ENCODE peak calls at places on chromosomes 1 and 21, in nine cellular contexts. N, D, T, F, A, U, G, L and S are unnamed samples.

GRCh38 chr21:28337319-28337718 is 655.4 kb downstream of the LTN1 start:
- DNase-seq in N (peak), F (no peak), A (peak), T (peak), U (peak), L (peak), G (peak), D (no peak), S (no peak)

GRCh38 chr1:39310015-39310414 is 105.5 kb downstream of the MACF1 start:
- DNase-seq in U (no peak), L (no peak), T (no peak), D (no peak), N (no peak), G (no peak), A (no peak), F (no peak), S (no peak)

GRCh38 chr1:52771384-52771783 is 45.1 kb downstream of the ZYG11B start:
- DNase-seq in L (no peak), A (no peak), U (no peak), G (no peak), N (no peak), T (no peak), F (no peak), D (no peak), S (no peak)

GRCh38 chr1:32195972-32196823 is 4.2 kb upstream of the CCDC28B start:
- DNase-seq in F (no peak), L (no peak), T (no peak), U (no peak), N (no peak), G (no peak), A (no peak), D (no peak), S (no peak)

GRCh38 chr1:2443285-2444137 is 31.1 kb upstream of the PEX10 start:
- DNase-seq in T (no peak), N (no peak), U (no peak), D (no peak), L (no peak), G (no peak), F (no peak), A (no peak), S (no peak)

GRCh38 chr1:86753700-86754099 is 49.3 kb downstream of the SH3GLB1 start:
- DNase-seq in F (no peak), D (peak), G (peak), T (no peak), U (no peak), L (peak), A (peak), N (no peak), S (no peak)

GRCh38 chr1:180280617-180281016 is 50.6 kb downstream of the LHX4 start:
- DNase-seq in D (no peak), F (no peak), G (no peak), U (no peak), T (no peak), N (no peak), L (no peak), A (no peak), S (no peak)

GRCh38 chr1:12760256-12760795 is 13.2 kb upstream of the PRAMEF12 start:
- DNase-seq in L (no peak), A (no peak), N (no peak), T (no peak), D (peak), U (no peak), F (no peak), G (no peak), S (no peak)

GRCh38 chr1:203316626-203317093 is 11.3 kb downstream of the BTG2 start:
- DNase-seq in T (no peak), N (no peak), L (no peak), U (no peak), A (peak), G (no peak), D (no peak), F (peak), S (no peak)

GRCh38 chr1:28091043-28091781 is 2.8 kb upstream of the EYA3 start:
- DNase-seq in A (peak), T (peak), G (peak), L (peak), D (peak), N (no peak), U (peak), F (peak), S (peak)

GRCh38 chr1:182672487-182672836 is 11.9 kb downstream of the RGS8 start:
- DNase-seq in F (no peak), D (no peak), T (no peak), A (no peak), U (no peak), L (no peak), G (no peak), N (no peak), S (no peak)